ENCODE peak calls at places on chromosomes 16 and 17, in four cellular contexts. V, F, B and T are unnamed samples.
A peak's percentile ranks its signal among the peaks of the same experiment; 100 is the strongest.

GRCh38 chr16:69522732-69523404 is 42.9 kb upstream of the NFAT5 start:
- DNase-seq in V (no peak), F (no peak), B (peak; percentile 21), T (no peak)

GRCh38 chr17:42248351-42249179 is 27.6 kb downstream of the STAT5B start:
- DNase-seq in V (peak; percentile 88), F (peak; percentile 67), B (peak; percentile 93), T (peak; percentile 90)

GRCh38 chr17:11644265-11645212 is 46.3 kb downstream of the DNAH9 start:
- DNase-seq in V (peak; percentile 53), F (peak; percentile 32), B (peak; percentile 49), T (peak; percentile 42)

GRCh38 chr17:75394332-75394918 is 11.1 kb downstream of the GRB2 start:
- DNase-seq in V (no peak), F (no peak), B (no peak), T (no peak)

GRCh38 chr17:51745993-51746392 is 412.5 kb downstream of the CA10 start:
- DNase-seq in V (no peak), F (no peak), B (peak; percentile 4), T (no peak)

GRCh38 chr17:19705201-19705600 is 11.2 kb downstream of the SLC47A2 start:
- DNase-seq in V (no peak), F (no peak), B (no peak), T (no peak)

GRCh38 chr16:81094771-81095251 is 1.4 kb downstream of the GCSH start:
- DNase-seq in V (peak; percentile 36), F (no peak), B (no peak), T (no peak)

GRCh38 chr17:44854201-44854600 is 6.5 kb downstream of the HIGD1B start:
- DNase-seq in V (no peak), F (no peak), B (no peak), T (no peak)

GRCh38 chr16:49585143-49585542 is 211.5 kb downstream of the C16orf78 start:
- DNase-seq in V (no peak), F (no peak), B (no peak), T (no peak)

GRCh38 chr16:11759163-11759834 is 16.6 kb upstream of the TXNDC11 start:
- DNase-seq in V (no peak), F (no peak), B (no peak), T (no peak)

GRCh38 chr17:28901866-28902818 is 737 bp downstream of the DHRS13 start:
- DNase-seq in V (peak; percentile 30), F (peak; percentile 67), B (peak; percentile 69), T (no peak)